ENCODE peak calls at places on chromosomes 12 and 14, in five cellular contexts. W, A, Q, D and L are unnamed samples.

GRCh38 chr12:115227137-115227615 is 543.2 kb upstream of the TBX3 start:
- DNase-seq in W (peak), A (no peak), Q (peak), D (no peak), L (no peak)

GRCh38 chr12:30796508-30796780 is 41.7 kb upstream of the CAPRIN2 start:
- DNase-seq in W (peak), A (peak), Q (peak), D (no peak), L (no peak)

GRCh38 chr12:116916714-116917114 is 6.0 kb downstream of the FBXW8 start:
- DNase-seq in W (peak), A (no peak), Q (peak), D (no peak), L (peak)

GRCh38 chr12:32534698-32535097 is 135.3 kb downstream of the FGD4 start:
- DNase-seq in W (no peak), A (no peak), Q (no peak), D (no peak), L (no peak)

GRCh38 chr12:43937947-43938346 is 102.1 kb downstream of the TMEM117 start:
- DNase-seq in W (no peak), A (peak), Q (peak), D (no peak), L (no peak)

GRCh38 chr14:72812292-72812851 is 81.5 kb downstream of the DPF3 start:
- DNase-seq in W (no peak), A (no peak), Q (no peak), D (no peak), L (no peak)

GRCh38 chr14:24351517-24351916 is 11.7 kb upstream of the RIPK3 start:
- DNase-seq in W (no peak), A (no peak), Q (peak), D (no peak), L (no peak)

GRCh38 chr12:19819231-19819630 is 379.9 kb downstream of the AEBP2 start:
- DNase-seq in W (no peak), A (no peak), Q (no peak), D (no peak), L (no peak)

GRCh38 chr14:57749267-57749666 is 116.6 kb downstream of the SLC35F4 start:
- DNase-seq in W (no peak), A (no peak), Q (peak), D (no peak), L (no peak)

GRCh38 chr14:96039633-96040311 is 610 bp downstream of the C14orf132 start:
- DNase-seq in W (peak), A (peak), Q (peak), D (no peak), L (no peak)